ENCODE peak calls at places on chromosomes 4 and X, in four cellular contexts. M, K, U and C are unnamed samples. For H3K4me1 and H3K27me3, the result is how much of the 10 kb centered on the place peaks cover.

GRCh38 chr4:111813565-111814140 is 331.6 kb upstream of the FAM241A start:
- DNase-seq in K (no peak), U (no peak), M (no peak), C (no peak)

GRCh38 chrX:120136128-120136527 is 20.4 kb upstream of the RHOXF1 start:
- DNase-seq in K (no peak), M (no peak), U (no peak), C (no peak)

GRCh38 chrX:35006361-35006760 is 63.8 kb downstream of the FAM47B start:
- DNase-seq in K (no peak), U (no peak), M (no peak), C (no peak)

GRCh38 chr4:55381502-55381901 is 14.3 kb upstream of the TMEM165 start:
- DNase-seq in U (no peak), M (no peak), K (no peak), C (no peak)

GRCh38 chr4:15654556-15655222 is 468 bp downstream of the FBXL5 start:
- DNase-seq in M (no peak), K (peak), U (peak), C (no peak)

GRCh38 chr4:95552942-95553550 is 4.3 kb upstream of the UNC5C start:
- DNase-seq in K (no peak), M (no peak), U (no peak), C (no peak)

GRCh38 chrX:38985375-38985774 is 184.1 kb downstream of the MID1IP1 start:
- DNase-seq in K (no peak), M (no peak), U (peak), C (no peak)

GRCh38 chrX:96685205-96686099 is 810 bp downstream of the DIAPH2 start:
- DNase-seq in U (no peak), M (no peak), K (peak), C (no peak)

GRCh38 chrX:114338870-114339269 is 245.0 kb upstream of the HTR2C start:
- DNase-seq in U (no peak), M (no peak), K (no peak), C (no peak)

GRCh38 chr4:59920414-59920813 is 1279.7 kb upstream of the ADGRL3 start:
- DNase-seq in M (no peak), K (no peak), U (no peak), C (no peak)

GRCh38 chr4:8402640-8403039 is 37.9 kb downstream of the ACOX3 start:
- DNase-seq in U (no peak), K (no peak), M (no peak), C (no peak)

GRCh38 chr4:187258651-187259401 is 535.2 kb upstream of the FAT1 start:
- DNase-seq in K (no peak), U (no peak), M (no peak), C (no peak)

GRCh38 chr4:168634276-168634802 is 137.5 kb downstream of the PALLD start:
- DNase-seq in M (no peak), U (no peak), K (no peak), C (no peak)

GRCh38 chr4:84966382-84967291 is at the start of gene WDFY3:
- DNase-seq in K (peak), U (peak), M (peak), C (no peak)

GRCh38 chr4:84968936-84969335 is 2.4 kb upstream of the WDFY3 start:
- DNase-seq in M (no peak), U (no peak), K (no peak), C (no peak)

GRCh38 chr4:84964995-84965557 is 1.4 kb downstream of the WDFY3 start:
- DNase-seq in K (no peak), U (no peak), M (no peak), C (no peak)

GRCh38 chr4:84967292-84967651 is 782 bp upstream of the WDFY3 start:
- DNase-seq in U (no peak), K (no peak), M (no peak), C (no peak)

GRCh38 chr4:84965558-84966381 is 720 bp downstream of the WDFY3 start:
- DNase-seq in U (peak), M (no peak), K (peak), C (no peak)
- TF ChIP-seq TCF7L2 in U (no peak), M (peak), K (no peak), C (no peak)

GRCh38 chr4:37771771-37772170 is 54.7 kb upstream of the PGM2 start:
- DNase-seq in K (no peak), M (no peak), U (no peak), C (no peak)
- H3K4me1 ChIP-seq in K (under half), M (under half), U (under half), C (under half)

GRCh38 chrX:15410430-15410829 is 26.2 kb upstream of the VEGFD start:
- DNase-seq in U (no peak), M (no peak), K (no peak), C (no peak)

GRCh38 chrX:15418041-15418706 is 34.0 kb upstream of the VEGFD start:
- DNase-seq in M (no peak), K (no peak), U (no peak), C (no peak)

GRCh38 chrX:15418707-15419181 is 34.5 kb upstream of the VEGFD start:
- DNase-seq in K (no peak), U (no peak), M (no peak), C (no peak)

GRCh38 chrX:15413101-15413500 is 28.9 kb upstream of the VEGFD start:
- DNase-seq in K (no peak), M (no peak), U (no peak), C (no peak)

DNA sequence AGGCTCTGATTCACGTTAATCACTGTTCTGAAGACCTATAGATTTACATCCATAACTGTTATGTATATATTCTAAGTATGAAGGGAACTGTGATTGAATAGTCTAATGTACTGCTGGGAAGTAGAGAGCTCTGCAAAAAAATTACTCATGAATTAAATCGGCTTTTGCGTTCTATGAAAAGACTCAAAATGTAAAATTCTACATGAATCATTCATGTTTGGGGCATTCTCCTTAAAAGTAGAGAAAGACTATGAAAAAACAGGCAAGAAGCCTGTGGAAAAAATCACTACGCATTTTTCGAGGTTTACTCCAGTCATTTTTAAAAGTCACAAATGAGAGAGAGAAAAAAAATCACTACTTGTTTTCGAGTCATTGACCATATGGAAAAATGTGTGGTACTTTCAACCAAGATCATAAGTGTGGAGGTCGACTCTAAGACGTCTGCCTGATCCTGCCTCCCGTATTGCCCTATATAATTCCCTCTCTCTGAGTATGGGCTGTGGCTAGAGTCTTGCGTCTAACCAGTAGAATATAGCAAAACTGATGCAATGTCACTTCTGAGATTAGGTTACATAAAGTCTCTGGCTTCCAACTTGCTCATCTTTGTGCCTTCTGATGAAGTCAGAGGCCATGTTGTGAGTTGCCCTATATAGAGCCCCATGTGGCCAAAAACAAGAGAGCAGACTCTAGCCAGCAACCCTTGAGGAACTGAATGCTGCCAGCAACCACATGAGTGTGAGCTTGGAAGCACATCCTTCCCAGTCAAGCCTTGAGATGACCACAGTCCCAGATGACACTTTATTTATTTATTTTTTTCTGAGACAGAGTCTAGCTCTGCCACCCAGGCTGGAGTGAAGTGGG is 32.1 kb upstream of the VEGFD start:
- DNase-seq in M (no peak), K (no peak), U (no peak), C (no peak)
- H3K27me3 ChIP-seq in M (under half), K (under half), U (under half), C (under half)

GRCh38 chr4:140645196-140645595 is 76.4 kb upstream of the UCP1 start:
- DNase-seq in M (no peak), K (no peak), U (no peak), C (no peak)
- TF ChIP-seq TCF7L2 in M (no peak), K (no peak), U (no peak), C (no peak)

GRCh38 chrX:74160816-74161215 is 143.2 kb upstream of the ZCCHC13 start:
- DNase-seq in U (no peak), K (no peak), M (no peak), C (no peak)

GRCh38 chrX:74162199-74162598 is 141.8 kb upstream of the ZCCHC13 start:
- DNase-seq in U (no peak), K (no peak), M (no peak), C (no peak)

DNA sequence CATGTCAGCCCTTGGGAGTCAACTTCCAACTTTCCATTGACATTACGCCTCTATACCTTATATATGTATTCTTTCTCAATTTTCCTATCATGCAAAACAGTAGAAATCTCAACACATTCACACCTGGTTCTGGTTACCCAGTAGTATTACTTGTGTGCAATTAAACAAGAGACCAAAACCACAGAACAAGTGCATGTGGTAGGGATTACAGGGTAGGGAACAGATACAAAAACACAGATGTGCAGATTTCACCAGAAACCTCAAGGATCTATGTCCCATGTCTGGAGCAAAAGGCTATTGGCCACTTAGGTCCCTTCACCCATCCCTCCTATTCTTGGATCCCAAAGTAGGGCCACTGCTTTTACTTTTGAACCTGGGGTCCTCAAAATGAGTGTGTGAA is 143.6 kb upstream of the ZCCHC13 start:
- DNase-seq in M (no peak), U (no peak), K (no peak), C (no peak)
- H3K4me1 ChIP-seq in M (under half), U (under half), K (under half), C (under half)

DNA sequence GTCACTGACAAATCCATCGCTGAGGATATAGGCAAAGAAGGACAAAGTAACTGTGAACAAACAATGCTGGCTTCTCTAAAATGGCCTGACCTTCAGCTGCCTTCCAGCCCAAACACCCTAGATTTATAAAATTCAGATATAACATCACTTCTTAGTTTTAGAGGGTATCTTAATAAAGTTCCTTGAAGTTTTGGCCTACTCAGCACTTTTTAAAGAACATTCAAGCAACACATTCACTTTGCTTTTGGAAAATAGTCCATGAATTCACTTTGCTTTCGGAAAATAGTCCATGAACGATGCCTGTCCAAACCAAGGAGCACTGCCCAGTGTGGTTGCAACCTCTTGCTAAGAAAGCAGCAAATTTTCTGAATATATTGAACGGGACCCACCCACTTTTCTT is 55.0 kb upstream of the TFDP3 start:
- DNase-seq in K (no peak), U (no peak), M (no peak), C (no peak)
- H3K27me3 ChIP-seq in K (under half), U (under half), M (under half), C (under half)

GRCh38 chr4:4853371-4853823 is 6.1 kb upstream of the MSX1 start:
- DNase-seq in K (no peak), M (no peak), U (no peak), C (no peak)

GRCh38 chr4:4853921-4854648 is 5.4 kb upstream of the MSX1 start:
- DNase-seq in U (no peak), K (no peak), M (no peak), C (no peak)

GRCh38 chr4:4851906-4852305 is 7.6 kb upstream of the MSX1 start:
- DNase-seq in M (no peak), K (no peak), U (no peak), C (no peak)

GRCh38 chr4:4851081-4851480 is 8.4 kb upstream of the MSX1 start:
- DNase-seq in K (no peak), U (no peak), M (no peak), C (no peak)

GRCh38 chr4:4852591-4853362 is 6.7 kb upstream of the MSX1 start:
- DNase-seq in K (no peak), M (no peak), U (peak), C (no peak)
- TF ChIP-seq TCF7L2 in K (no peak), M (no peak), U (no peak), C (no peak)